ENCODE peak calls at places on chromosomes 1 and 21, in six cellular contexts. One of them, this sample, is unnamed.

GRCh38 chr1:214280386-214281029 is 451 bp upstream of the SMYD2 start:
- DNase-seq in cardiac muscle cell: peak; percentile 65
- DNase-seq in heart left ventricle: peak; percentile 44
- DNase-seq in HL-60: peak; percentile 50
- DNase-seq in neuronal stem cell: peak; percentile 36
- DNase-seq in HCT116: no peak
- DNase-seq in this sample: no peak

GRCh38 chr1:188895611-188896010 is 1582.1 kb downstream of the BRINP3 start:
- DNase-seq in neuronal stem cell: no peak
- DNase-seq in HCT116: no peak
- DNase-seq in heart left ventricle: no peak
- DNase-seq in cardiac muscle cell: no peak
- DNase-seq in HL-60: no peak
- DNase-seq in this sample: no peak

GRCh38 chr1:205591522-205592351 is 40.1 kb downstream of the ELK4 start:
- DNase-seq in HCT116: peak; percentile 65
- DNase-seq in cardiac muscle cell: peak; percentile 82
- DNase-seq in neuronal stem cell: peak; percentile 75
- DNase-seq in HL-60: peak; percentile 85
- DNase-seq in heart left ventricle: peak; percentile 82
- DNase-seq in this sample: peak; percentile 61

GRCh38 chr1:22030057-22030456 is 22.5 kb upstream of the CDC42 start:
- DNase-seq in neuronal stem cell: no peak
- DNase-seq in HL-60: no peak
- DNase-seq in HCT116: no peak
- DNase-seq in heart left ventricle: no peak
- DNase-seq in cardiac muscle cell: no peak
- DNase-seq in this sample: no peak

GRCh38 chr21:42386034-42386591 is 9.7 kb downstream of the TMPRSS3 start:
- DNase-seq in cardiac muscle cell: no peak
- DNase-seq in heart left ventricle: no peak
- DNase-seq in neuronal stem cell: no peak
- DNase-seq in HCT116: no peak
- DNase-seq in HL-60: no peak
- DNase-seq in this sample: no peak

GRCh38 chr1:230120949-230121381 is 53.9 kb downstream of the GALNT2 start:
- DNase-seq in neuronal stem cell: no peak
- DNase-seq in HCT116: peak; percentile 10
- DNase-seq in heart left ventricle: no peak
- DNase-seq in HL-60: no peak
- DNase-seq in cardiac muscle cell: peak; percentile 40
- DNase-seq in this sample: no peak

GRCh38 chr1:193060938-193061337 is 1.5 kb downstream of the RO60 start:
- DNase-seq in HCT116: no peak
- DNase-seq in HL-60: peak; percentile 42
- DNase-seq in neuronal stem cell: no peak
- DNase-seq in cardiac muscle cell: peak; percentile 5
- DNase-seq in heart left ventricle: no peak
- DNase-seq in this sample: no peak

GRCh38 chr1:230574502-230574901 is 67.8 kb upstream of the COG2 start:
- DNase-seq in cardiac muscle cell: no peak
- DNase-seq in HCT116: no peak
- DNase-seq in heart left ventricle: no peak
- DNase-seq in neuronal stem cell: no peak
- DNase-seq in HL-60: no peak
- DNase-seq in this sample: no peak

GRCh38 chr1:215425135-215425534 is 142.0 kb upstream of the KCTD3 start:
- DNase-seq in heart left ventricle: no peak
- DNase-seq in HL-60: no peak
- DNase-seq in neuronal stem cell: no peak
- DNase-seq in cardiac muscle cell: no peak
- DNase-seq in HCT116: no peak
- DNase-seq in this sample: no peak

GRCh38 chr1:20124451-20125057 is 5.2 kb upstream of the PLA2G2D start:
- DNase-seq in cardiac muscle cell: peak; percentile 91
- DNase-seq in HL-60: no peak
- DNase-seq in neuronal stem cell: no peak
- DNase-seq in HCT116: peak; percentile 57
- DNase-seq in heart left ventricle: no peak
- DNase-seq in this sample: no peak

GRCh38 chr1:199422206-199422605 is 605.3 kb upstream of the NR5A2 start:
- DNase-seq in heart left ventricle: no peak
- DNase-seq in neuronal stem cell: no peak
- DNase-seq in HL-60: no peak
- DNase-seq in HCT116: peak; percentile 40
- DNase-seq in cardiac muscle cell: peak; percentile 67
- DNase-seq in this sample: no peak

GRCh38 chr1:5895446-5896406 is 96.5 kb downstream of the NPHP4 start:
- DNase-seq in neuronal stem cell: no peak
- DNase-seq in heart left ventricle: no peak
- DNase-seq in HCT116: no peak
- DNase-seq in HL-60: no peak
- DNase-seq in cardiac muscle cell: no peak
- DNase-seq in this sample: no peak

GRCh38 chr1:70487910-70488665 is 77.0 kb downstream of the CTH start:
- DNase-seq in HCT116: peak; percentile 46
- DNase-seq in HL-60: peak; percentile 25
- DNase-seq in neuronal stem cell: peak; percentile 50
- DNase-seq in cardiac muscle cell: peak; percentile 59
- DNase-seq in heart left ventricle: no peak
- DNase-seq in this sample: no peak

GRCh38 chr1:31765041-31765467 is 914 bp upstream of the ADGRB2 start:
- DNase-seq in cardiac muscle cell: peak; percentile 45
- DNase-seq in HL-60: peak; percentile 22
- DNase-seq in neuronal stem cell: no peak
- DNase-seq in heart left ventricle: no peak
- DNase-seq in HCT116: no peak
- DNase-seq in this sample: no peak

GRCh38 chr1:23168462-23169218 is at the start of gene LUZP1:
- DNase-seq in neuronal stem cell: peak; percentile 92
- DNase-seq in cardiac muscle cell: peak; percentile 93
- DNase-seq in HCT116: peak; percentile 70
- DNase-seq in heart left ventricle: peak; percentile 92
- DNase-seq in HL-60: peak; percentile 84
- DNase-seq in this sample: peak; percentile 52

GRCh38 chr1:52955129-52955970 is 28.3 kb downstream of the SCP2 start:
- DNase-seq in HCT116: no peak
- DNase-seq in HL-60: no peak
- DNase-seq in cardiac muscle cell: peak; percentile 88
- DNase-seq in neuronal stem cell: no peak
- DNase-seq in heart left ventricle: no peak
- DNase-seq in this sample: no peak

GRCh38 chr1:109299087-109299983 is 7.5 kb downstream of the MYBPHL start:
- DNase-seq in HL-60: no peak
- DNase-seq in neuronal stem cell: no peak
- DNase-seq in HCT116: no peak
- DNase-seq in heart left ventricle: peak; percentile 86
- DNase-seq in cardiac muscle cell: peak; percentile 94
- DNase-seq in this sample: no peak

GRCh38 chr1:64572222-64572900 is 102.4 kb downstream of the CACHD1 start:
- DNase-seq in neuronal stem cell: no peak
- DNase-seq in HCT116: no peak
- DNase-seq in HL-60: no peak
- DNase-seq in heart left ventricle: no peak
- DNase-seq in cardiac muscle cell: no peak
- DNase-seq in this sample: no peak

GRCh38 chr1:24567792-24568388 is 12.0 kb downstream of the NCMAP start:
- DNase-seq in HCT116: no peak
- DNase-seq in cardiac muscle cell: no peak
- DNase-seq in heart left ventricle: no peak
- DNase-seq in HL-60: no peak
- DNase-seq in neuronal stem cell: no peak
- DNase-seq in this sample: no peak

GRCh38 chr21:33196956-33197374 is 32.8 kb upstream of the IFNAR2 start:
- DNase-seq in heart left ventricle: peak; percentile 59
- DNase-seq in neuronal stem cell: peak; percentile 78
- DNase-seq in HL-60: peak; percentile 67
- DNase-seq in cardiac muscle cell: peak; percentile 75
- DNase-seq in HCT116: peak; percentile 68
- DNase-seq in this sample: no peak

GRCh38 chr1:109351457-109351856 is 44.6 kb upstream of the MYBPHL start:
- DNase-seq in HL-60: no peak
- DNase-seq in heart left ventricle: no peak
- DNase-seq in cardiac muscle cell: no peak
- DNase-seq in HCT116: no peak
- DNase-seq in neuronal stem cell: no peak
- DNase-seq in this sample: no peak

GRCh38 chr1:155952505-155952890 is 11.1 kb downstream of the RXFP4 start:
- DNase-seq in heart left ventricle: no peak
- DNase-seq in HCT116: no peak
- DNase-seq in cardiac muscle cell: no peak
- DNase-seq in HL-60: no peak
- DNase-seq in neuronal stem cell: no peak
- DNase-seq in this sample: no peak

GRCh38 chr1:112508242-112509004 is at the start of gene WNT2B:
- DNase-seq in heart left ventricle: no peak
- DNase-seq in cardiac muscle cell: no peak
- DNase-seq in HCT116: no peak
- DNase-seq in HL-60: peak; percentile 42
- DNase-seq in neuronal stem cell: no peak
- DNase-seq in this sample: no peak

GRCh38 chr1:226993676-226994356 is 53.7 kb downstream of the COQ8A start:
- DNase-seq in heart left ventricle: no peak
- DNase-seq in cardiac muscle cell: no peak
- DNase-seq in HCT116: no peak
- DNase-seq in neuronal stem cell: peak; percentile 24
- DNase-seq in HL-60: no peak
- DNase-seq in this sample: no peak

GRCh38 chr1:222167111-222167510 is 380.8 kb downstream of the HHIPL2 start:
- DNase-seq in heart left ventricle: no peak
- DNase-seq in cardiac muscle cell: peak; percentile 60
- DNase-seq in neuronal stem cell: peak; percentile 1
- DNase-seq in HL-60: peak; percentile 21
- DNase-seq in HCT116: peak; percentile 35
- DNase-seq in this sample: no peak

GRCh38 chr1:116850436-116850835 is 59.3 kb upstream of the PTGFRN start:
- DNase-seq in neuronal stem cell: no peak
- DNase-seq in cardiac muscle cell: no peak
- DNase-seq in HL-60: no peak
- DNase-seq in HCT116: no peak
- DNase-seq in heart left ventricle: no peak
- DNase-seq in this sample: no peak

GRCh38 chr21:27070881-27071670 is 104.2 kb upstream of the ADAMTS5 start:
- DNase-seq in cardiac muscle cell: no peak
- DNase-seq in HCT116: no peak
- DNase-seq in heart left ventricle: no peak
- DNase-seq in HL-60: no peak
- DNase-seq in neuronal stem cell: no peak
- DNase-seq in this sample: no peak
- H3K27ac ChIP-seq in cardiac muscle cell: no peak overlapping the region
- H3K27ac ChIP-seq in HCT116: no peak overlapping the region
- H3K27ac ChIP-seq in heart left ventricle: peak overlapping the region; percentile 6
- H3K27ac ChIP-seq in HL-60: no peak overlapping the region
- H3K27ac ChIP-seq in neuronal stem cell: no peak overlapping the region
- H3K27ac ChIP-seq in this sample: no peak overlapping the region

GRCh38 chr1:245560460-245560859 is 405.7 kb downstream of the KIF26B start:
- DNase-seq in heart left ventricle: no peak
- DNase-seq in cardiac muscle cell: no peak
- DNase-seq in HL-60: no peak
- DNase-seq in HCT116: no peak
- DNase-seq in neuronal stem cell: no peak
- DNase-seq in this sample: no peak

GRCh38 chr1:245566952-245567351 is 412.2 kb downstream of the KIF26B start:
- DNase-seq in cardiac muscle cell: no peak
- DNase-seq in HL-60: no peak
- DNase-seq in neuronal stem cell: no peak
- DNase-seq in heart left ventricle: no peak
- DNase-seq in HCT116: no peak
- DNase-seq in this sample: no peak

GRCh38 chr1:245556057-245556456 is 401.3 kb downstream of the KIF26B start:
- DNase-seq in heart left ventricle: no peak
- DNase-seq in HCT116: no peak
- DNase-seq in cardiac muscle cell: no peak
- DNase-seq in neuronal stem cell: no peak
- DNase-seq in HL-60: no peak
- DNase-seq in this sample: no peak

GRCh38 chr1:245558069-245558468 is 403.3 kb downstream of the KIF26B start:
- DNase-seq in cardiac muscle cell: no peak
- DNase-seq in heart left ventricle: no peak
- DNase-seq in HCT116: no peak
- DNase-seq in HL-60: no peak
- DNase-seq in neuronal stem cell: no peak
- DNase-seq in this sample: no peak

DNA sequence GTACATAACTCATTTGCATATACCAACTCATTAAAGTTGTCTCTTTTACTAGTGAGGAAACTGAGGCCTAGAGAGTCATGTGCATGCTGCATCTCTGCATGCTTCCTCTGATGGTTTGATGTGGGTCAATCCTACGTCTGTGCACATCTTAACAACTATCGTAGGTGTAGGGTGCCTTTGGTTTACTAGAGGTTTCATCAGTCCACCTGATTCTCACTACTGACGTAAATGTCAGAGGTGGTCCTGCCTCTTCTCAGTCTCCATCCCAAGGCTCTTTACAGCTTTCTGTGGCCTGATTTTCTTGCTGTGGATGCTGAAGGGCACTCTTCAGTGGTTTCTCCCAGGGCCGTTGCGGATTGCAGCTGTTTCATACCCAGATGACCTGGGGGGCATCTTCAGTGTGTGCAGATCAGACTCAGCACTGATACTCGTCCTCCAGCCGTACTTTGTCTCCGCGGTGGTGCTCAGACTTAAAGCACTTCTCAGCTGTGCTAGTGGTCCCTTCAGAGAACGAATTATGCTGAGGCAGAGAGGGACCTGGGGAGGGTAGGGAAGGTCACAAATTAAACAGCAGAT is 407.0 kb downstream of the KIF26B start:
- DNase-seq in HL-60: no peak
- DNase-seq in heart left ventricle: no peak
- DNase-seq in HCT116: no peak
- DNase-seq in cardiac muscle cell: no peak
- DNase-seq in neuronal stem cell: no peak
- DNase-seq in this sample: no peak
- H3K27ac ChIP-seq in HL-60: no peak overlapping the region
- H3K27ac ChIP-seq in heart left ventricle: no peak overlapping the region
- H3K27ac ChIP-seq in HCT116: no peak overlapping the region
- H3K27ac ChIP-seq in cardiac muscle cell: no peak overlapping the region
- H3K27ac ChIP-seq in neuronal stem cell: no peak overlapping the region
- H3K27ac ChIP-seq in this sample: no peak overlapping the region

GRCh38 chr1:170303034-170303433 is 157.3 kb downstream of the NTMT2 start:
- DNase-seq in cardiac muscle cell: no peak
- DNase-seq in heart left ventricle: no peak
- DNase-seq in neuronal stem cell: no peak
- DNase-seq in HL-60: no peak
- DNase-seq in HCT116: no peak
- DNase-seq in this sample: no peak
- H3K27ac ChIP-seq in cardiac muscle cell: no peak overlapping the region
- H3K27ac ChIP-seq in heart left ventricle: no peak overlapping the region
- H3K27ac ChIP-seq in neuronal stem cell: no peak overlapping the region
- H3K27ac ChIP-seq in HL-60: no peak overlapping the region
- H3K27ac ChIP-seq in HCT116: no peak overlapping the region
- H3K27ac ChIP-seq in this sample: no peak overlapping the region

GRCh38 chr1:231896806-231897205 is 270.2 kb downstream of the DISC1 start:
- DNase-seq in cardiac muscle cell: no peak
- DNase-seq in HCT116: no peak
- DNase-seq in HL-60: no peak
- DNase-seq in neuronal stem cell: no peak
- DNase-seq in heart left ventricle: no peak
- DNase-seq in this sample: no peak

GRCh38 chr1:231899046-231899445 is 272.5 kb downstream of the DISC1 start:
- DNase-seq in heart left ventricle: no peak
- DNase-seq in neuronal stem cell: no peak
- DNase-seq in cardiac muscle cell: no peak
- DNase-seq in HCT116: no peak
- DNase-seq in HL-60: no peak
- DNase-seq in this sample: no peak

GRCh38 chr1:231893400-231894102 is 267.0 kb downstream of the DISC1 start:
- DNase-seq in heart left ventricle: no peak
- DNase-seq in neuronal stem cell: no peak
- DNase-seq in cardiac muscle cell: no peak
- DNase-seq in HL-60: no peak
- DNase-seq in HCT116: no peak
- DNase-seq in this sample: no peak
- H3K27ac ChIP-seq in heart left ventricle: no peak overlapping the region
- H3K27ac ChIP-seq in neuronal stem cell: no peak overlapping the region
- H3K27ac ChIP-seq in cardiac muscle cell: no peak overlapping the region
- H3K27ac ChIP-seq in HL-60: no peak overlapping the region
- H3K27ac ChIP-seq in HCT116: no peak overlapping the region
- H3K27ac ChIP-seq in this sample: no peak overlapping the region